ENCODE peak calls at places on chromosome 2, in four cellular contexts. One of them, this sample, is unnamed.

GRCh38 chr2:227191367-227191766 is 26.9 kb downstream of the COL4A3 start:
- DNase-seq in Caco-2: no peak
- DNase-seq in memory B cell: no peak
- DNase-seq in GM10248: no peak
- DNase-seq in this sample: no peak

GRCh38 chr2:238284802-238285515 is 3.5 kb downstream of the PER2 start:
- DNase-seq in Caco-2: no peak
- DNase-seq in memory B cell: no peak
- DNase-seq in GM10248: no peak
- DNase-seq in this sample: no peak

GRCh38 chr2:119517433-119517832 is 6.8 kb downstream of the SCTR start:
- DNase-seq in Caco-2: peak
- DNase-seq in memory B cell: no peak
- DNase-seq in GM10248: peak
- DNase-seq in this sample: peak

GRCh38 chr2:201665420-201666158 is 22.3 kb upstream of the TMEM237 start:
- DNase-seq in Caco-2: no peak
- DNase-seq in memory B cell: no peak
- DNase-seq in GM10248: no peak
- DNase-seq in this sample: no peak

GRCh38 chr2:24421668-24422067 is 61.3 kb upstream of the ITSN2 start:
- DNase-seq in Caco-2: peak
- DNase-seq in memory B cell: peak
- DNase-seq in GM10248: peak
- DNase-seq in this sample: peak

GRCh38 chr2:101558740-101559508 is 84.0 kb upstream of the RFX8 start:
- DNase-seq in Caco-2: no peak
- DNase-seq in memory B cell: no peak
- DNase-seq in GM10248: no peak
- DNase-seq in this sample: no peak

GRCh38 chr2:77054938-77055337 is 467.2 kb downstream of the LRRTM4 start:
- DNase-seq in Caco-2: peak
- DNase-seq in memory B cell: no peak
- DNase-seq in GM10248: no peak
- DNase-seq in this sample: peak

GRCh38 chr2:239292956-239293355 is 107.9 kb downstream of the HDAC4 start:
- DNase-seq in Caco-2: no peak
- DNase-seq in memory B cell: no peak
- DNase-seq in GM10248: no peak
- DNase-seq in this sample: peak

GRCh38 chr2:174704647-174705046 is 59.6 kb downstream of the CHRNA1 start:
- DNase-seq in Caco-2: no peak
- DNase-seq in memory B cell: no peak
- DNase-seq in GM10248: no peak
- DNase-seq in this sample: no peak

GRCh38 chr2:101307950-101308431 is 510 bp downstream of the RNF149 start:
- DNase-seq in Caco-2: no peak
- DNase-seq in memory B cell: no peak
- DNase-seq in GM10248: peak
- DNase-seq in this sample: peak

GRCh38 chr2:64112016-64112415 is 32.2 kb downstream of the PELI1 start:
- DNase-seq in Caco-2: no peak
- DNase-seq in memory B cell: no peak
- DNase-seq in GM10248: no peak
- DNase-seq in this sample: no peak